ENCODE peak calls at places on chromosomes 3 and 15, in six cellular contexts. W, A, H, K, Z and S are unnamed samples.

GRCh38 chr3:113948015-113948917 is 453 bp downstream of the ZDHHC23 start:
- DNase-seq in W (peak), A (peak), H (no peak), K (peak), Z (peak), S (peak)

GRCh38 chr3:67947808-67948508 is 293.5 kb upstream of the SUCLG2 start:
- DNase-seq in W (no peak), A (peak), H (no peak), K (peak), Z (no peak), S (no peak)

GRCh38 chr3:166223120-166223519 is 385.9 kb upstream of the BCHE start:
- DNase-seq in W (no peak), A (no peak), H (no peak), K (no peak), Z (peak), S (no peak)

GRCh38 chr3:180253283-180253682 is 216.5 kb upstream of the PEX5L start:
- DNase-seq in W (no peak), A (no peak), H (no peak), K (no peak), Z (no peak), S (no peak)

GRCh38 chr3:149663966-149664365 is 6.1 kb upstream of the WWTR1 start:
- DNase-seq in W (no peak), A (no peak), H (no peak), K (no peak), Z (no peak), S (no peak)

GRCh38 chr3:87006844-87007439 is 16.0 kb upstream of the VGLL3 start:
- DNase-seq in W (no peak), A (no peak), H (no peak), K (no peak), Z (no peak), S (no peak)

GRCh38 chr3:132549890-132550578 is 47.0 kb upstream of the ACKR4 start:
- DNase-seq in W (no peak), A (no peak), H (peak), K (no peak), Z (no peak), S (peak)

GRCh38 chr15:88465633-88466219 is 1.5 kb downstream of the MRPL46 start:
- DNase-seq in W (no peak), A (peak), H (no peak), K (no peak), Z (peak), S (no peak)

GRCh38 chr3:187811580-187812250 is 66.4 kb upstream of the BCL6 start:
- DNase-seq in W (no peak), A (no peak), H (no peak), K (no peak), Z (no peak), S (no peak)

GRCh38 chr3:9352917-9353823 is 9.7 kb upstream of the THUMPD3 start:
- DNase-seq in W (no peak), A (peak), H (peak), K (peak), Z (peak), S (peak)

GRCh38 chr3:193605876-193606275 is 12.9 kb downstream of the OPA1 start:
- DNase-seq in W (no peak), A (peak), H (no peak), K (peak), Z (peak), S (no peak)

GRCh38 chr15:36826948-36827347 is 247.5 kb downstream of the CDIN1 start:
- DNase-seq in W (no peak), A (no peak), H (no peak), K (no peak), Z (no peak), S (no peak)

GRCh38 chr3:158313344-158313927 is 203.5 kb downstream of the RSRC1 start:
- DNase-seq in W (no peak), A (peak), H (no peak), K (no peak), Z (peak), S (no peak)

GRCh38 chr15:100602822-100603393 is 519 bp downstream of the ASB7 start:
- DNase-seq in W (peak), A (peak), H (peak), K (peak), Z (peak), S (peak)

GRCh38 chr3:156620260-156620659 is 54.1 kb upstream of the TIPARP start:
- DNase-seq in W (no peak), A (peak), H (no peak), K (no peak), Z (peak), S (no peak)

GRCh38 chr3:55721716-55722484 is 234.8 kb upstream of the WNT5A start:
- DNase-seq in W (no peak), A (no peak), H (no peak), K (peak), Z (peak), S (no peak)

GRCh38 chr3:150057227-150057626 is 86.5 kb upstream of the PFN2 start:
- DNase-seq in W (no peak), A (no peak), H (no peak), K (no peak), Z (no peak), S (no peak)

GRCh38 chr3:150603090-150603887 is at the start of gene SELENOT:
- DNase-seq in W (peak), A (peak), H (peak), K (peak), Z (peak), S (peak)

GRCh38 chr3:186514296-186515002 is 29.7 kb downstream of the CRYGS start:
- DNase-seq in W (no peak), A (no peak), H (no peak), K (no peak), Z (peak), S (no peak)

GRCh38 chr15:81498314-81498713 is 124.3 kb upstream of the TMC3 start:
- DNase-seq in W (no peak), A (no peak), H (no peak), K (no peak), Z (no peak), S (no peak)

GRCh38 chr15:101068961-101069734 is 150.0 kb downstream of the LRRK1 start:
- DNase-seq in W (no peak), A (peak), H (no peak), K (peak), Z (no peak), S (no peak)

GRCh38 chr3:139134678-139135372 is 90.1 kb upstream of the PRR23C start:
- DNase-seq in W (no peak), A (no peak), H (no peak), K (no peak), Z (peak), S (no peak)

GRCh38 chr3:18402140-18402834 is 22.9 kb downstream of the SATB1 start:
- DNase-seq in W (no peak), A (no peak), H (no peak), K (no peak), Z (no peak), S (no peak)

GRCh38 chr15:67267951-67268941 is 13.7 kb downstream of the IQCH start:
- DNase-seq in W (no peak), A (no peak), H (no peak), K (no peak), Z (peak), S (no peak)

GRCh38 chr3:141286856-141287255 is 55.2 kb downstream of the PXYLP1 start:
- DNase-seq in W (no peak), A (no peak), H (no peak), K (peak), Z (no peak), S (no peak)

GRCh38 chr15:64162478-64162868 is 349 bp downstream of the PPIB start:
- DNase-seq in W (no peak), A (no peak), H (no peak), K (no peak), Z (no peak), S (no peak)

GRCh38 chr15:60583946-60584345 is 105.0 kb upstream of the ICE2 start:
- DNase-seq in W (no peak), A (peak), H (no peak), K (no peak), Z (no peak), S (no peak)

DNA sequence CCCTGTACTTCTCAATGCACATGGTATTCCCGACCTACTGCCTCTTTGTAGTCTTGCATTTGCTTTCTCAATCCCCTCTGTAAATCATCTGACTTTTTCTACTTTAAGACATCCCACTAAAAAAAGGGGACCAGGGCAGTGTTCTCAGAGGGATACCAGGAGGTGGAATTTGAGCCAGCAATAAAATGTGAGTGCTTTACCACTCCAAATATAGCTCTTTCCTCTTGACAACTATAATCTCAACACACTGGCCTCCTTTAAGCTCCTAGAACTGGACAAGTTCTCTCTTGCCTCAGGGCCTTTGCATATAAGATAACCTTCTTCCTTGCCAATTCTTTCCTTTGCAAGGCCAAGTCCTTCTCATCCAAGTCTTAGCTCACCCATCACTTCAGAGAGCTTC is 93.5 kb downstream of the PRICKLE2 start:
- DNase-seq in W (no peak), A (no peak), H (no peak), K (no peak), Z (no peak), S (no peak)
- TF ChIP-seq TAF1 in W (no peak), A (no peak), H (no peak), K (no peak), Z (no peak), S (no peak)

GRCh38 chr3:13282986-13283876 is 136.9 kb downstream of the NUP210 start:
- DNase-seq in W (no peak), A (no peak), H (no peak), K (peak), Z (peak), S (peak)

GRCh38 chr3:13280122-13280790 is 139.9 kb downstream of the NUP210 start:
- DNase-seq in W (no peak), A (no peak), H (no peak), K (no peak), Z (no peak), S (no peak)

GRCh38 chr3:13282528-13282985 is 137.6 kb downstream of the NUP210 start:
- DNase-seq in W (no peak), A (no peak), H (no peak), K (peak), Z (peak), S (peak)

GRCh38 chr3:13280856-13281656 is 139.1 kb downstream of the NUP210 start:
- DNase-seq in W (no peak), A (no peak), H (no peak), K (no peak), Z (peak), S (no peak)

DNA sequence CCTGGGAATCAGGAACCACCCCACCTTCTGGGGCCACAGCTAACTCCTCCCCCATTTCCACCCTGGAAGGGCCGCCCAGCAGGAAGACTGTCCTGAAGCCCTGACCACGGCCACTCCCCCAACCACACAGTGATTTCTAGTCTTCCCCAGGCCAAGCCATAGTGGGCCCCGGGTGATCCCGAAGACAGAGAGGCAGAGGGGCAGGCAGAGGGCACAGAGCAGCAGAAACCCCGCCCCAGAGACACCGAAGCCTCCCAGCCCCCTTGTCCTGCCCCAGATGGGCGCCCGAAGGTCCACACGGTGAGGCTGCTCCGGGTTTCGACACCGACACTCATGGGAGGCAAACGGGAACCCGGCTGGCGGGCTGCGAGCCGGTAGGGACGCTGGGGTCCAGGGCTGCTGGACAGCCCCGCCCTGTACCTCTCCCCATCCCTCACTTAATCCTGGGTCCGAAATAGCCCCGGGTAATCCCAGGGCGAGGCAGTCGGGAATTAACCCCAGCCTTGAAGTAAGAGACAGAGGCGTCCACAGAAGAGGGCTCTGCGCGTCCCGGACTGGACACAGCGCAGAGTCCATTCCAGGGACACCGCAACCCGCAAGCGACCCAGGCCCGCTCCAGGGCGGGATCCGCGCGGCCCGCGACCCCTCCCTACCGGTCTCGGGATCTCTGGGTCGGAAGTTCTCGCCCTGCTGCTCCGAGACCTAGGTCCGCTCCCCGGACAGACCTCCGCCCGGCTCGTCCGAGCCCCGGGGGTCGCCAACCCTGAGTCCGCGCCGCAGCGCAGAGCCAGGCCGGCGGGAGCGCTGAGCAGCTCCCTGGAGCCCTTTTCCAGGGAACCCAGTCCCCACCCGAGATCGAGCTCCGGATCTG is 138.2 kb downstream of the NUP210 start:
- DNase-seq in W (no peak), A (peak), H (no peak), K (peak), Z (peak), S (no peak)
- TF ChIP-seq POLR2A in W (no peak), A (peak), H (no peak), K (no peak), Z (no peak), S (no peak)

GRCh38 chr3:44400771-44401170 is 62.2 kb downstream of the TCAIM start:
- DNase-seq in W (no peak), A (peak), H (no peak), K (no peak), Z (peak), S (no peak)

GRCh38 chr3:44398853-44399252 is 60.3 kb downstream of the TCAIM start:
- DNase-seq in W (no peak), A (no peak), H (no peak), K (no peak), Z (no peak), S (no peak)

GRCh38 chr3:44402548-44402947 is 64.0 kb downstream of the TCAIM start:
- DNase-seq in W (no peak), A (no peak), H (no peak), K (no peak), Z (no peak), S (no peak)
- TF ChIP-seq TAF1 in W (no peak), A (no peak), H (no peak), K (no peak), Z (no peak), S (no peak)

DNA sequence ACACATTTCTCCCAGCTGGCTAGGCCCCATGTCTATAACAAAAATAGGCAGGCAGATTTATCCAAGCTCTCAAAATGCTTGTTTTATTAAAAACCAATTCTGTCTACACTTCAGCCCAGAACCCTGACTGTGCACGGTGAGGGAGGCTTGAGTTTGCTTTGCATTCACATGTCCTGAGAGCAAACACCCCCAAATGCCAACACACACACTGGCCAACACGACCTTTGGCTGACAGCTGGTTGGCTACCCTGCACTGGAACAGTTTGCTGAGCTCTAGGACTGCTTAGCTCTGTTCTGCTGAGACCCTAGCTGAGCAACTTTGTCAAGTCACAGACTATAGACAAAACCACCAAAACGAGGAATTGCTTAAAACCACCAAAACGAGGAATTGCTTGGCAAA is 3.6 kb downstream of the STIMATE start:
- DNase-seq in W (no peak), A (peak), H (no peak), K (no peak), Z (no peak), S (no peak)
- TF ChIP-seq POLR2A in W (no peak), A (no peak), H (no peak), K (no peak), Z (no peak), S (no peak)

GRCh38 chr3:64063207-64063981 is 40.1 kb upstream of the PSMD6 start:
- DNase-seq in W (no peak), A (no peak), H (no peak), K (no peak), Z (no peak), S (no peak)
- TF ChIP-seq TAF1 in W (no peak), A (no peak), H (no peak), K (no peak), Z (no peak), S (no peak)

GRCh38 chr15:89693696-89694095 is 3.1 kb downstream of the WDR93 start:
- DNase-seq in W (no peak), A (no peak), H (no peak), K (no peak), Z (no peak), S (no peak)

GRCh38 chr15:89695198-89695597 is 4.6 kb downstream of the WDR93 start:
- DNase-seq in W (no peak), A (no peak), H (no peak), K (no peak), Z (no peak), S (no peak)

GRCh38 chr15:89686522-89686921 is 4.0 kb downstream of the PEX11A start:
- DNase-seq in W (no peak), A (no peak), H (no peak), K (no peak), Z (no peak), S (no peak)

GRCh38 chr15:89685995-89686394 is 4.6 kb downstream of the PEX11A start:
- DNase-seq in W (no peak), A (no peak), H (no peak), K (no peak), Z (no peak), S (no peak)

DNA sequence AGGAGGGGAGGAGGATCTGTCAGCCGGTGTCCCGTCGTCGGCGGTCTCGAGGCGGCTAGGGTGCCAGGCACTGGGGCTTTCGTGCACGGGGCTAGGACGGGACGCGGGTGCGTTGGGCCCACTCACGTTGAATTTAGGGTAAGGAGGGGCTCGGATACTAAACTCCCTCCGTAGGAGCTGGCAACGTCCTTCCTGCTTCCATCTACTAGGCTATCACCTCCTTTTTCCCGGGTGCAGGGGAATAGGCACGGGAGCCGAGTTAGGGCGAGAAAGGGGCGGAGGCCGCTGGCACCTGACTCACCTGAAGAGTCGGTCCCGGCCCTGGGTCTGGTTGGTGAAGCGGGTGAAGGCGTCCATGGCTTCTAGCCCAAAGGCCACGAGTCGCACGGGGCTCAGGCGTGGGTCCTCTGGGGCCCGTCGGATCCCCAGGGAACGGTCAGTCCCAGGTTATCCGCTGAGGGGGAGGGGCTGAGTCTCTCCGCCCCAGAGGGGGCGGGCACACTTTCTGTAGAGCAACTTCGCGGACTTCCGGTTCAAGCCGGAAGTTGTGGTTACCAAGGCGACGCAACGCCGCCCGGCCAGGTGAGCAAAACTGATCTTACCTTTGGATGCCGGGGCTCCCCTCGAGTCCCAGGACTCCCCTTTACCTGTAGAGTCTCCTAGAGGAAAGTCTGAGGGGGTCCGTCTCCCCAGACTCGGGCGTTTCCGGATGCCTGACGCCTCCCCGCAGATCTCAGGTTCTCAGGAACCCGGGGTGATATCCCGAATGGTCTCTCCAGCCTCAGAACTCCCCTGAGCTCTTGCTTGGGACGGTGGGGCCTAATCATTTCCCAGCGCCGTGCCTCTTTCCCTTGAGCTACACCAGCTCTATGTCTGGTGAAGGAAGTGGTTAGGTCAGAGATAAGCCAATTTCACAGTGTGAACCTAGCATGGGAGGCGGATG is at the start of the genes PEX11A and WDR93:
- DNase-seq in W (peak), A (peak), H (peak), K (peak), Z (no peak), S (peak)
- TF ChIP-seq POLR2A in W (no peak), A (peak), H (no peak), K (no peak), Z (no peak), S (no peak)

GRCh38 chr3:27658741-27659140 is 63.4 kb downstream of the EOMES start:
- DNase-seq in W (no peak), A (no peak), H (no peak), K (no peak), Z (no peak), S (no peak)
- TF ChIP-seq TAF1 in W (no peak), A (no peak), H (no peak), K (no peak), Z (no peak), S (no peak)

GRCh38 chr3:69014022-69014580 is 617 bp upstream of the EOGT start:
- DNase-seq in W (no peak), A (no peak), H (peak), K (no peak), Z (no peak), S (no peak)

GRCh38 chr3:69013256-69014021 is at the start of gene EOGT:
- DNase-seq in W (peak), A (peak), H (peak), K (peak), Z (peak), S (peak)

GRCh38 chr3:69011331-69011730 is 2.2 kb downstream of the EOGT start:
- DNase-seq in W (no peak), A (no peak), H (no peak), K (no peak), Z (no peak), S (no peak)

GRCh38 chr3:69012111-69012835 is 1.2 kb downstream of the EOGT start:
- DNase-seq in W (no peak), A (no peak), H (no peak), K (no peak), Z (no peak), S (no peak)

DNA sequence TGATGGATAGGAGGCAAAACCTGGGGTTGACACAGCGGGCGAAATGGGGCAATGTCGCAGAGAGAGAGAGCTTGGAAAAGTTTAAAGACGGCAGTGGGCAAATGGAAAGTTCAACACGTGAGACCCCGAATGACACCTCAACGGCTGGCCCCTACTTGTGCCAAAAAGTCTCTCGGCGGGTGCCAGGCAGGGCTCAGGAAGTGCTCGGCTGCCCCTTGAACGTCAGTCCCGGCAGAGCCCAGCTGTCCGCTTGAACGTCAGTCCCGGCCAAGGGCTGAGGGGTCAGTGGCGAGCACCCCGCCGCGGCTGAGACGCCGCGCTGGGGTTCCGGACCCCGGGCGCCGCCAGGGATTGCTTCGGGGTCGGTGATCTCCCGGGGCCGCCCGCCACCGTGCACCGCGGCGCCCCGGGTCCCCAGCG is 638 bp downstream of the EOGT start:
- DNase-seq in W (peak), A (peak), H (no peak), K (peak), Z (peak), S (peak)
- TF ChIP-seq POLR2A in W (no peak), A (no peak), H (no peak), K (peak), Z (no peak), S (no peak)

GRCh38 chr15:71042356-71042922 is 72.8 kb upstream of the THSD4 start:
- DNase-seq in W (no peak), A (no peak), H (no peak), K (no peak), Z (no peak), S (no peak)
- TF ChIP-seq TAF1 in W (no peak), A (no peak), H (no peak), K (no peak), Z (no peak), S (no peak)